ENCODE peak calls at places on chromosomes 12 and 14, in nine cellular contexts. Q is CD8-positive, alpha-beta T cell; B is CD8-positive, alpha-beta memory T cell; W is hepatocyte; Y is CD4-positive, CD25-positive, alpha-beta regulatory T cell; I is thoracic aorta; P is ovary; O is mammary epithelial cell; X is naive thymus-derived CD4-positive, alpha-beta T cell. S is an unnamed sample.

GRCh38 chr14:95679995-95680735 is 6.1 kb upstream of the TCL1B start:
- DNase-seq in Q (no peak), B (no peak), W (peak), Y (no peak), I (no peak), P (no peak), O (no peak), X (no peak), S (no peak)

GRCh38 chr12:54984602-54985376 is at the start of gene TESPA1:
- DNase-seq in Q (peak), B (peak), W (no peak), Y (peak), I (peak), P (peak), O (no peak), X (peak), S (peak)

GRCh38 chr12:6603095-6603567 is 4.0 kb downstream of the CHD4 start:
- DNase-seq in Q (peak), B (peak), W (no peak), Y (peak), I (peak), P (no peak), O (peak), X (peak), S (no peak)

GRCh38 chr14:89661392-89661791 is 244.4 kb upstream of the FOXN3 start:
- DNase-seq in Q (no peak), B (no peak), W (no peak), Y (no peak), I (no peak), P (no peak), O (no peak), X (no peak), S (no peak)

GRCh38 chr14:97458302-97459137 is 661.3 kb downstream of the VRK1 start:
- DNase-seq in Q (peak), B (peak), W (peak), Y (peak), I (no peak), P (no peak), O (no peak), X (peak), S (peak)

GRCh38 chr12:81705586-81705985 is 53.6 kb downstream of the PPFIA2 start:
- DNase-seq in Q (no peak), B (no peak), W (no peak), Y (no peak), I (no peak), P (no peak), O (no peak), X (no peak), S (no peak)

GRCh38 chr12:76329163-76329562 is 19.1 kb downstream of the BBS10 start:
- DNase-seq in Q (no peak), B (no peak), W (peak), Y (no peak), I (no peak), P (no peak), O (peak), X (no peak), S (no peak)

GRCh38 chr12:24778486-24779304 is 170.2 kb downstream of the BCAT1 start:
- DNase-seq in Q (no peak), B (no peak), W (peak), Y (no peak), I (no peak), P (no peak), O (peak), X (no peak), S (no peak)

GRCh38 chr14:63644741-63645140 is 3.1 kb upstream of the WDR89 start:
- DNase-seq in Q (no peak), B (no peak), W (no peak), Y (no peak), I (no peak), P (no peak), O (no peak), X (no peak), S (no peak)

GRCh38 chr12:94872671-94873367 is 130.7 kb downstream of the NDUFA12 start:
- DNase-seq in Q (no peak), B (no peak), W (peak), Y (no peak), I (no peak), P (peak), O (no peak), X (no peak), S (no peak)

GRCh38 chr14:103641181-103641580 is 12.2 kb downstream of the KLC1 start:
- DNase-seq in Q (no peak), B (no peak), W (no peak), Y (no peak), I (no peak), P (no peak), O (peak), X (no peak), S (no peak)

GRCh38 chr12:62691309-62691708 is 224.7 kb downstream of the MON2 start:
- DNase-seq in Q (no peak), B (no peak), W (no peak), Y (no peak), I (no peak), P (no peak), O (no peak), X (no peak), S (no peak)

GRCh38 chr12:47120736-47121135 is 41.0 kb upstream of the AMIGO2 start:
- DNase-seq in Q (no peak), B (no peak), W (no peak), Y (no peak), I (no peak), P (no peak), O (no peak), X (no peak), S (no peak)

GRCh38 chr14:69038449-69039286 is 59.6 kb upstream of the ACTN1 start:
- DNase-seq in Q (no peak), B (no peak), W (peak), Y (no peak), I (no peak), P (no peak), O (no peak), X (no peak), S (no peak)

GRCh38 chr12:106192659-106193403 is 54.1 kb upstream of the NUAK1 start:
- DNase-seq in Q (no peak), B (no peak), W (no peak), Y (no peak), I (no peak), P (no peak), O (no peak), X (no peak), S (no peak)

GRCh38 chr12:93990832-93991748 is 157.3 kb upstream of the PLXNC1 start:
- DNase-seq in Q (no peak), B (no peak), W (peak), Y (no peak), I (no peak), P (no peak), O (no peak), X (no peak), S (no peak)

GRCh38 chr14:105138551-105139111 is 29.9 kb downstream of the JAG2 start:
- DNase-seq in Q (no peak), B (no peak), W (no peak), Y (no peak), I (no peak), P (no peak), O (no peak), X (no peak), S (no peak)

GRCh38 chr14:100532916-100533630 is 54.1 kb downstream of the BEGAIN start:
- DNase-seq in Q (no peak), B (no peak), W (no peak), Y (no peak), I (no peak), P (peak), O (no peak), X (no peak), S (no peak)

GRCh38 chr14:106459971-106460730 is 933.8 kb downstream of the TMEM121 start:
- DNase-seq in Q (peak), B (peak), W (no peak), Y (peak), I (no peak), P (no peak), O (no peak), X (peak), S (peak)

GRCh38 chr14:58865520-58866281 is 227.9 kb downstream of the DACT1 start:
- DNase-seq in Q (no peak), B (no peak), W (no peak), Y (no peak), I (no peak), P (no peak), O (peak), X (no peak), S (no peak)

GRCh38 chr14:85533821-85534271 is 3.9 kb downstream of the FLRT2 start:
- DNase-seq in Q (no peak), B (no peak), W (peak), Y (no peak), I (no peak), P (peak), O (peak), X (no peak), S (no peak)

GRCh38 chr12:101243074-101243473 is 33.0 kb upstream of the SLC5A8 start:
- DNase-seq in Q (no peak), B (no peak), W (no peak), Y (no peak), I (no peak), P (no peak), O (peak), X (no peak), S (no peak)

GRCh38 chr14:94423465-94424056 is 29.0 kb downstream of the SERPINA11 start:
- DNase-seq in Q (peak), B (no peak), W (peak), Y (no peak), I (peak), P (peak), O (peak), X (no peak), S (no peak)

GRCh38 chr14:20247651-20248246 is 8.7 kb downstream of the OR11H4 start:
- DNase-seq in Q (no peak), B (no peak), W (no peak), Y (no peak), I (no peak), P (no peak), O (peak), X (no peak), S (no peak)

GRCh38 chr12:78403681-78404080 is 460.9 kb upstream of the SYT1 start:
- DNase-seq in Q (no peak), B (no peak), W (no peak), Y (no peak), I (no peak), P (no peak), O (no peak), X (no peak), S (no peak)

GRCh38 chr14:95286649-95287048 is 33.1 kb downstream of the CLMN start:
- DNase-seq in Q (no peak), B (no peak), W (no peak), Y (no peak), I (no peak), P (no peak), O (no peak), X (no peak), S (no peak)

GRCh38 chr12:47328831-47329545 is 249.2 kb upstream of the AMIGO2 start:
- DNase-seq in Q (no peak), B (no peak), W (no peak), Y (no peak), I (no peak), P (no peak), O (peak), X (no peak), S (no peak)

DNA sequence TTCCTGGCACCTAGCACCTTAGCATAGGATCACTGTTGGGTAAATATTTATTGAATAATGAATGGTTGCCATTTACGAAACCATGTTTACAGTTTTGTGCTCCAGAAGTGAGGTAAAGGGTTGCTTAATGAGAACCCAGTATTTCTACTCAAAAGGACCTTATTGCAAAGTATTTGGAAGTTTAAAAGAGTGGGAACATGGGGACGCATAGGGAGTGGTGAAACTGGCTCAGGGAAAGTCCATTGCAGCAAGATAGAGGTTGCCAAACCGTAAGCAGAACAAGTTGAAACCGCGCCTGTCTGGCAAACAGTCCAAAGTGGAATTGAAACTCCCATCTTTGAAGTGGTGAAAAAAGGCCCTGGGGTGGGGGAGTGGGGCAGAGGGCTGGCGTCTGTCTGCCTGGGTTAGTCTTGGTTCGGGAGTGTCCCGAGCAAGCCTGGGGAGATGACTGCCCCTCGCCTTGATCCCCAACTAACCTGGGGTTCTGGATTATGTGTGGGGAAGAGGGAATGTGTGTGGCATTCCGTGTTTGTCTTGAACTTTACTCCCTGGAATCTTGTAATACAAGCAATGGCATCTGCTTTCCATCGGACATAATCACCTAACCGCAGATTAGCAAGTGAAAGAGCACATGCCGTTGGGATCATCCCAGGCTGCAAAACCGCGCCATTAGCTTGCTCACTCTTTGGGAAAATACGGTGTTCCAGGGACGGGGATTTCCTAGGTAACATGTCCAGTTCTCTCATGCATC is 7.2 kb downstream of the ALDH2 start:
- DNase-seq in Q (no peak), B (no peak), W (peak), Y (no peak), I (no peak), P (peak), O (peak), X (no peak), S (no peak)
- H3K4me3 ChIP-seq in Q (no peak), B (no peak), W (no peak), Y (no peak), I (peak), P (peak), O (peak), X (no peak), S (no peak)

GRCh38 chr12:618626-619025 is 44.6 kb downstream of the NINJ2 start:
- DNase-seq in Q (no peak), B (no peak), W (no peak), Y (no peak), I (no peak), P (no peak), O (no peak), X (no peak), S (no peak)

GRCh38 chr12:619346-619745 is 43.9 kb downstream of the NINJ2 start:
- DNase-seq in Q (no peak), B (no peak), W (no peak), Y (no peak), I (no peak), P (no peak), O (no peak), X (peak), S (no peak)

GRCh38 chr12:614727-615060 is 48.6 kb downstream of the NINJ2 start:
- DNase-seq in Q (no peak), B (no peak), W (no peak), Y (no peak), I (no peak), P (no peak), O (no peak), X (no peak), S (no peak)

GRCh38 chr12:615620-616019 is 47.6 kb downstream of the NINJ2 start:
- DNase-seq in Q (no peak), B (no peak), W (no peak), Y (no peak), I (no peak), P (no peak), O (no peak), X (no peak), S (no peak)

DNA sequence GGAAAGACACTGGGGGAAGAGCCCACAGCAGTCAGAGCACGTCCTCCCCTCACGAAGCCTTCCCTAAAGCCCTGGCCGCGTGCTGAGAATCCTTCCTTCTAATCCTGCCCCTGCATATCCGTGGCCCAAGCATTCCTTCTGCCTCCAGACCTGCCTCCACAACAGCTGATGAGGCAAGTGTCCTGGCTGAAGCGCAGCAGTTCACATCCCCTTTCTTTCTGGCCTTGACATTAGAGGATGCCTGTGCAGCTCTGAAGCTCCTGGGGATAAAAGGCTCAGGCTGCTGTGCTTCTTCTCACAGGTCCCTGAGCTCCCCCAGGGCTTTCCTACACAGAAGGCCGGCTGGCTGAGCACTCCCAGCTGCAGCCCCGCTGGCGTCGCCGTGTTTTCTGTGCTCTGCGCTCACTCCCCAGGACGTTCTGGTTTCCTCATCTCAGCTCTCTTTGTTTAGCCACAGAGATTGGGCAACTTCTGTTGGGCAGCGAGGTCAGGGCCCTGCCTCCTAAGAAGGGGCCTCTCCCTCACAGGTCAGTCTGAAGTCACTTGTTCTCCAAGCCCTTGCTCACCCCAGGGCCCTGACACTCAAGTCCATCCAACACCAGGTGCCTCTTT is 45.8 kb downstream of the NINJ2 start:
- DNase-seq in Q (no peak), B (no peak), W (peak), Y (no peak), I (no peak), P (peak), O (no peak), X (no peak), S (no peak)
- H3K27ac ChIP-seq in Q (no peak), B (no peak), W (no peak), Y (no peak), I (no peak), P (no peak), O (no peak), X (no peak), S (no peak)

GRCh38 chr12:89352242-89352491 is 134 bp downstream of the DUSP6 start:
- DNase-seq in Q (no peak), B (no peak), W (no peak), Y (no peak), I (no peak), P (no peak), O (no peak), X (no peak), S (no peak)

GRCh38 chr12:89349814-89350213 is 2.5 kb downstream of the DUSP6 start:
- DNase-seq in Q (no peak), B (no peak), W (no peak), Y (no peak), I (no peak), P (no peak), O (peak), X (no peak), S (no peak)

GRCh38 chr12:89350260-89350659 is 2.0 kb downstream of the DUSP6 start:
- DNase-seq in Q (no peak), B (no peak), W (no peak), Y (no peak), I (no peak), P (no peak), O (no peak), X (peak), S (no peak)

GRCh38 chr12:89351489-89352241 is 636 bp downstream of the DUSP6 start:
- DNase-seq in Q (peak), B (peak), W (peak), Y (peak), I (no peak), P (peak), O (no peak), X (peak), S (peak)

DNA sequence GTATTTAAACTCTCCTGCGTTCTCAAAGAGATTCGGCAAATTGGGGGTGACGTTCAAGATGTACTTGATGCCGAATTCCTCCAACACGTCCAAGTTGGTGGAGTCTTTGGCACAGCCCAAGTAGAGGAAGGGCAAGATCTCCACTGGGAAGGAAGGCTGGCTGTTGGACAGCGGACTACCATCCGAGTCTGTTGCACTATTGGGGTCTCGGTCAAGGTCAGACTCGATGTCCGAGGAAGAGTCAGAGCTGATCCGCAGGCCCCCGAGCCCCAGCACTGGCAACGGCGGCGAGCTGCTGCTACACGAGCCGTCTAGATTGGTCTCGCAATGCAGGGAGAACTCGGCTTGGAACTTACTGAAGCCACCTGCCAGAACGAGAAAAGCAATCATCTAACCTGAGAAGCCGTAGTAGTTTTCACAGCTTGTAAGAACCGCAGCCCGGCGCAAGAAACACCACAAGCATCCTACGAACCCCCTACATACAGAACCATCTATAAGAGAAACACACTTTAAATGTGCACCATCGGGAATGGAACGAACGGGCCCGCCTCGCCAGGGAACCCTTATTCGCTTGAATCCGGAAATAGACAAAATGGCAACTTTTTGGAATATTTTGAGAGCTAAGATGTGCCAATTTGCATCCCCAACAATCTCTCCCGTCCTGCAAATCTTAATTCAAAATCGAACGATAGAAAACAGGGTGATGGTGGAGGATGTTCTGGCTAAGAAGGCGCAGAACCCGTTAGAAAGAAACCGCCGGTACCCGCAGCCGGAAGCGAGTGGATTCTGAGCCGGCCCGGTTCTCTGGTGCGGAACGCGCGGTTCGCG is 1.4 kb downstream of the DUSP6 start:
- DNase-seq in Q (no peak), B (no peak), W (peak), Y (no peak), I (no peak), P (no peak), O (peak), X (peak), S (no peak)
- H3K4me3 ChIP-seq in Q (peak), B (peak), W (peak), Y (peak), I (peak), P (peak), O (peak), X (peak), S (peak)

GRCh38 chr12:4417471-4417870 is 28.1 kb downstream of the FGF6 start:
- DNase-seq in Q (no peak), B (no peak), W (no peak), Y (no peak), I (no peak), P (no peak), O (no peak), X (no peak), S (no peak)

GRCh38 chr12:4412462-4412861 is 33.0 kb upstream of the FGF23 start:
- DNase-seq in Q (no peak), B (no peak), W (no peak), Y (no peak), I (no peak), P (no peak), O (no peak), X (no peak), S (no peak)

GRCh38 chr12:4412056-4412455 is 32.5 kb upstream of the FGF23 start:
- DNase-seq in Q (no peak), B (no peak), W (no peak), Y (no peak), I (no peak), P (no peak), O (no peak), X (no peak), S (no peak)

GRCh38 chr12:4418913-4419312 is 26.7 kb downstream of the FGF6 start:
- DNase-seq in Q (no peak), B (no peak), W (no peak), Y (no peak), I (no peak), P (no peak), O (no peak), X (no peak), S (no peak)

GRCh38 chr12:4416276-4416675 is 29.3 kb downstream of the FGF6 start:
- DNase-seq in Q (no peak), B (no peak), W (no peak), Y (no peak), I (no peak), P (no peak), O (no peak), X (no peak), S (no peak)
- H3K27ac ChIP-seq in Q (no peak), B (no peak), W (no peak), Y (no peak), I (no peak), P (no peak), O (no peak), X (no peak), S (no peak)

GRCh38 chr12:12726543-12727093 is 9.4 kb downstream of the CDKN1B start:
- DNase-seq in Q (no peak), B (no peak), W (no peak), Y (no peak), I (no peak), P (no peak), O (peak), X (no peak), S (no peak)
- H3K4me3 ChIP-seq in Q (peak), B (peak), W (peak), Y (peak), I (peak), P (peak), O (peak), X (peak), S (peak)

GRCh38 chr12:89160716-89161123 is 191.6 kb downstream of the DUSP6 start:
- DNase-seq in Q (no peak), B (no peak), W (peak), Y (no peak), I (peak), P (no peak), O (peak), X (no peak), S (no peak)
- H3K27ac ChIP-seq in Q (no peak), B (no peak), W (no peak), Y (no peak), I (no peak), P (no peak), O (peak), X (no peak), S (no peak)

S was measured in effector memory CD4-positive, alpha-beta T cell.